ENCODE peak calls at places on chromosomes 6 and 20, in nine cellular contexts. K is T-helper 22 cell; Q is activated T-helper 1 cell treated with anti-CD3 and anti-CD28 coated beads, Interleukin-12 subunit alpha, Interleukin-12 subunit beta, Interleukin-2, Interleukin-4 antibody, amounts not matched to agents 30 ng/mL and 10 ng/mL and 1 ng/mL, durations not matched to agents 14 hours and 24 hours and 36 hours; Z is B cell; I is uterus; S is myocyte; L is NCI-H1105; A is effector CD4-positive, alpha-beta T cell; H is mesendoderm. O is an unnamed sample.

GRCh38 chr6:143401060-143401426 is 49.5 kb downstream of the ADAT2 start:
- DNase-seq in K (no peak), Q (no peak), Z (no peak), I (no peak), S (no peak), L (no peak), A (no peak), H (no peak), O (no peak)

GRCh38 chr6:12923644-12924235 is 207.2 kb downstream of the PHACTR1 start:
- DNase-seq in K (no peak), Q (no peak), Z (no peak), I (no peak), S (no peak), L (no peak), A (no peak), H (no peak), O (no peak)

GRCh38 chr6:143962644-143962929 is 45.5 kb downstream of the PLAGL1 start:
- DNase-seq in K (no peak), Q (no peak), Z (no peak), I (peak; percentile 33), S (no peak), L (no peak), A (no peak), H (peak; percentile 74), O (no peak)

GRCh38 chr6:137867685-137868509 is 838 bp downstream of the TNFAIP3 start:
- DNase-seq in K (no peak), Q (peak; percentile 44), Z (peak; percentile 64), I (no peak), S (peak; percentile 39), L (no peak), A (peak; percentile 33), H (no peak), O (no peak)

GRCh38 chr20:47150403-47151152 is 205.9 kb downstream of the ZMYND8 start:
- DNase-seq in K (no peak), Q (no peak), Z (no peak), I (peak; percentile 58), S (peak; percentile 45), L (no peak), A (no peak), H (peak; percentile 95), O (no peak)

GRCh38 chr6:3746119-3746691 is 5.3 kb downstream of the PXDC1 start:
- DNase-seq in K (no peak), Q (no peak), Z (peak; percentile 91), I (no peak), S (no peak), L (no peak), A (no peak), H (no peak), O (no peak)

GRCh38 chr6:135280375-135281136 is 99.4 kb downstream of the MYB start:
- DNase-seq in K (no peak), Q (no peak), Z (no peak), I (no peak), S (no peak), L (no peak), A (no peak), H (no peak), O (no peak)

GRCh38 chr6:17850281-17850680 is 137.2 kb downstream of the KIF13A start:
- DNase-seq in K (no peak), Q (no peak), Z (no peak), I (no peak), S (no peak), L (no peak), A (no peak), H (no peak), O (no peak)

GRCh38 chr6:159692303-159693127 is 526 bp downstream of the SOD2 start:
- DNase-seq in K (peak; percentile 19), Q (peak; percentile 56), Z (peak; percentile 68), I (peak; percentile 44), S (peak; percentile 46), L (peak; percentile 28), A (peak; percentile 41), H (peak; percentile 61), O (peak; percentile 42)

GRCh38 chr20:44576297-44576696 is 6.1 kb upstream of the PKIG start:
- DNase-seq in K (no peak), Q (no peak), Z (peak; percentile 77), I (no peak), S (peak; percentile 49), L (no peak), A (no peak), H (peak; percentile 40), O (no peak)

GRCh38 chr6:109853426-109853825 is 124.7 kb upstream of the GPR6 start:
- DNase-seq in K (no peak), Q (no peak), Z (no peak), I (no peak), S (no peak), L (no peak), A (no peak), H (no peak), O (no peak)

GRCh38 chr6:11317885-11318771 is 85.7 kb upstream of the NEDD9 start:
- DNase-seq in K (peak; percentile 69), Q (peak; percentile 63), Z (peak; percentile 54), I (peak; percentile 66), S (peak; percentile 76), L (no peak), A (peak; percentile 65), H (peak; percentile 85), O (peak; percentile 59)

GRCh38 chr20:61251529-61252393 is at the start of gene CDH4:
- DNase-seq in K (no peak), Q (no peak), Z (no peak), I (no peak), S (peak; percentile 20), L (peak; percentile 60), A (no peak), H (peak; percentile 42), O (no peak)

GRCh38 chr6:98929498-98930060 is 18.2 kb downstream of the FBXL4 start:
- DNase-seq in K (no peak), Q (no peak), Z (no peak), I (no peak), S (no peak), L (no peak), A (no peak), H (no peak), O (no peak)

GRCh38 chr20:63145156-63145555 is 70.8 kb downstream of the YTHDF1 start:
- DNase-seq in K (no peak), Q (no peak), Z (no peak), I (no peak), S (no peak), L (no peak), A (no peak), H (no peak), O (no peak)

GRCh38 chr6:169096326-169096882 is 157.2 kb downstream of the THBS2 start:
- DNase-seq in K (no peak), Q (no peak), Z (no peak), I (no peak), S (peak; percentile 78), L (no peak), A (no peak), H (no peak), O (no peak)

GRCh38 chr6:3328145-3328544 is 69.4 kb downstream of the PSMG4 start:
- DNase-seq in K (no peak), Q (no peak), Z (no peak), I (no peak), S (no peak), L (no peak), A (no peak), H (no peak), O (no peak)

GRCh38 chr20:44914924-44915323 is 5.1 kb downstream of the PABPC1L start:
- DNase-seq in K (no peak), Q (no peak), Z (no peak), I (no peak), S (no peak), L (no peak), A (no peak), H (no peak), O (no peak)

GRCh38 chr6:87714093-87714809 is 12.2 kb upstream of the AKIRIN2 start:
- DNase-seq in K (no peak), Q (no peak), Z (no peak), I (no peak), S (no peak), L (no peak), A (no peak), H (peak; percentile 38), O (no peak)

GRCh38 chr6:146901940-146902816 is 302.0 kb upstream of the STXBP5 start:
- DNase-seq in K (no peak), Q (no peak), Z (no peak), I (no peak), S (peak; percentile 34), L (no peak), A (no peak), H (no peak), O (no peak)

GRCh38 chr6:52409499-52409898 is 10.6 kb upstream of the EFHC1 start:
- DNase-seq in K (no peak), Q (no peak), Z (no peak), I (no peak), S (no peak), L (no peak), A (no peak), H (no peak), O (no peak)

GRCh38 chr20:63934271-63935068 is 21.7 kb downstream of the UCKL1 start:
- DNase-seq in K (no peak), Q (no peak), Z (no peak), I (no peak), S (no peak), L (no peak), A (no peak), H (peak; percentile 30), O (no peak)

GRCh38 chr6:117908246-117909107 is 1.4 kb downstream of the SLC35F1 start:
- DNase-seq in K (no peak), Q (no peak), Z (no peak), I (peak; percentile 14), S (no peak), L (no peak), A (no peak), H (peak; percentile 51), O (no peak)

GRCh38 chr20:19254086-19254821 is 41.8 kb downstream of the SLC24A3 start:
- DNase-seq in K (no peak), Q (no peak), Z (no peak), I (no peak), S (no peak), L (no peak), A (no peak), H (no peak), O (no peak)

GRCh38 chr6:139253656-139254055 is 38.1 kb downstream of the TXLNB start:
- DNase-seq in K (no peak), Q (no peak), Z (no peak), I (no peak), S (peak; percentile 36), L (no peak), A (no peak), H (no peak), O (no peak)

GRCh38 chr6:170206931-170207431 is 83.9 kb downstream of the DLL1 start:
- DNase-seq in K (no peak), Q (no peak), Z (no peak), I (peak; percentile 6), S (no peak), L (no peak), A (no peak), H (no peak), O (no peak)

GRCh38 chr6:113654396-113654795 is 202.7 kb upstream of the MARCKS start:
- DNase-seq in K (no peak), Q (no peak), Z (no peak), I (peak; percentile 35), S (peak; percentile 87), L (no peak), A (no peak), H (no peak), O (no peak)

GRCh38 chr6:118187568-118188164 is 280.6 kb downstream of the SLC35F1 start:
- DNase-seq in K (no peak), Q (no peak), Z (no peak), I (peak; percentile 55), S (peak; percentile 24), L (no peak), A (no peak), H (no peak), O (no peak)

GRCh38 chr20:37165031-37165430 is 14.1 kb upstream of the RPN2 start:
- DNase-seq in K (no peak), Q (no peak), Z (no peak), I (no peak), S (no peak), L (no peak), A (no peak), H (no peak), O (no peak)